ENCODE peak calls at places on chromosomes 5 and 9, in six cellular contexts. N is AG09309; Z is activated naive CD4-positive, alpha-beta T cell; W is effector memory CD8-positive, alpha-beta T cell; X is activated T-cell treated with anti-CD3 and anti-CD28 coated beads, Interleukin-2, amount 50 U/mL, for 72 hours; T is cardiac muscle cell. A is an unnamed sample.

GRCh38 chr5:157555031-157555640 is 20.4 kb downstream of the ADAM19 start:
- DNase-seq in W (no peak), T (no peak), N (no peak), X (no peak), Z (no peak), A (no peak)

GRCh38 chr9:95874989-95875304 is 544 bp upstream of the ERCC6L2 start:
- DNase-seq in W (no peak), X (peak; percentile 72), T (peak; percentile 54), Z (peak; percentile 9), N (no peak), A (peak; percentile 65)

GRCh38 chr9:108743901-108744371 is 111.8 kb downstream of the ACTL7B start:
- DNase-seq in T (no peak), Z (no peak), X (no peak), N (no peak), W (no peak), A (peak; percentile 59)

GRCh38 chr9:126989847-126990821 is 75.6 kb downstream of the RALGPS1 start:
- DNase-seq in W (no peak), X (no peak), T (peak; percentile 39), Z (no peak), N (no peak), A (no peak)

GRCh38 chr5:58317009-58317408 is 142.9 kb downstream of the PLK2 start:
- DNase-seq in W (no peak), T (peak; percentile 18), N (no peak), X (no peak), Z (no peak), A (no peak)

GRCh38 chr9:120078112-120078511 is 501.9 kb downstream of the CDK5RAP2 start:
- DNase-seq in W (no peak), N (no peak), Z (no peak), T (no peak), X (no peak), A (no peak)

GRCh38 chr5:31731710-31732301 is 92.9 kb downstream of the PDZD2 start:
- DNase-seq in W (no peak), N (no peak), Z (no peak), X (no peak), T (no peak), A (no peak)

GRCh38 chr5:74241751-74242140 is 398.8 kb downstream of the ENC1 start:
- DNase-seq in N (no peak), X (no peak), T (no peak), Z (no peak), W (no peak), A (no peak)

GRCh38 chr5:143585970-143586369 is 182.5 kb upstream of the NR3C1 start:
- DNase-seq in Z (no peak), N (no peak), X (no peak), T (peak; percentile 34), W (no peak), A (no peak)